ENCODE peak calls at places on chromosomes 11 and 22, in nine cellular contexts. Y is right cardiac atrium; Z is transverse colon; L is CD4-positive, alpha-beta T cell; C is adipocyte; X is fibroblast of lung; V is heart left ventricle; M is body of pancreas; G is left lung. B is an unnamed sample. For H3K9me3, the result is how much of the 10 kb centered on the place peaks cover.

GRCh38 chr11:6531267-6531752 is 34.2 kb downstream of the DNHD1 start:
- DNase-seq in G (no peak), Z (no peak), X (peak), C (peak), L (no peak), Y (no peak), V (no peak), M (no peak), B (no peak)

GRCh38 chr11:107882095-107882820 is 23.7 kb upstream of the SLC35F2 start:
- DNase-seq in M (no peak), V (no peak), G (no peak), Z (no peak), C (no peak), L (no peak), X (no peak), Y (no peak), B (no peak)

GRCh38 chr22:23233084-23233501 is 52.8 kb downstream of the BCR start:
- DNase-seq in G (no peak), X (peak), C (no peak), L (no peak), M (no peak), Y (peak), Z (no peak), V (peak), B (no peak)

GRCh38 chr11:77409046-77409445 is 64.8 kb downstream of the PAK1 start:
- DNase-seq in Y (no peak), Z (no peak), C (no peak), V (no peak), M (no peak), L (no peak), X (no peak), G (no peak), B (no peak)

GRCh38 chr11:90476442-90477007 is 253.7 kb upstream of the CHORDC1 start:
- DNase-seq in L (no peak), Y (peak), M (peak), Z (no peak), C (no peak), G (no peak), V (peak), X (peak), B (no peak)

GRCh38 chr11:75420224-75421034 is 12.6 kb downstream of the KLHL35 start:
- DNase-seq in Y (no peak), L (no peak), Z (peak), V (no peak), M (no peak), X (no peak), G (no peak), C (no peak), B (no peak)

GRCh38 chr11:2929511-2929879 is 275 bp upstream of the PHLDA2 start:
- DNase-seq in Z (peak), Y (peak), V (peak), M (peak), X (peak), C (peak), G (peak), L (no peak), B (peak)

GRCh38 chr11:8283510-8284272 is 20.0 kb upstream of the LMO1 start:
- DNase-seq in C (no peak), M (peak), Y (peak), L (no peak), G (no peak), Z (no peak), V (no peak), X (no peak), B (no peak)

GRCh38 chr11:83773950-83774880 is 488.0 kb upstream of the CCDC90B start:
- DNase-seq in Z (no peak), V (no peak), C (no peak), G (no peak), X (no peak), L (no peak), Y (no peak), M (no peak), B (no peak)

GRCh38 chr22:30453731-30454510 is 17.9 kb downstream of the SEC14L3 start:
- DNase-seq in G (peak), V (no peak), L (no peak), Y (no peak), X (peak), C (peak), M (no peak), Z (no peak), B (no peak)

GRCh38 chr11:103953797-103954495 is 82.5 kb upstream of the DDI1 start:
- DNase-seq in C (no peak), Y (no peak), M (no peak), X (no peak), Z (peak), G (no peak), L (no peak), V (no peak), B (no peak)

DNA sequence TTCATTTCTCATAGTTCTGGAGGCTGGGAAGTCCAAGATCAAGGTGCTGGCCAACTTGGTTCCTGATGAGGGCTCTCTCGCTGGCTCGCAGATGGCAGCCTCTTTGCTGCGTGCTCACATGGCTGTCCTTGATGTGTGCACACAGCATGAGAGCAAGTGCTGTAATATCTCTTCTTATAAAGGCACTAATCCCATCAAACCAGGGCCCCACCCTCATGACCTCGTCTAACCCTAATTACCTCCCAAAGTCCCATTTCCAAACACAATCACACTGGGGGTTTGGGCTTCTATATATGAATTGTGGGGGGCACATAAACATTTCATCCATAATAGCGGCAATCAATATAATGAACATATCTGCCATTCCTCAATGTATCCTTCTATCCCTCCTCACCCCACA is 1062.1 kb downstream of the BRD1 start:
- DNase-seq in V (no peak), M (no peak), C (no peak), X (no peak), G (no peak), L (no peak), Z (no peak), Y (peak), B (no peak)
- H3K9me3 ChIP-seq in V (under half), M (under half), C (under half), X (under half), G (under half), L (under half), Z (under half), Y (under half), B (under half)

GRCh38 chr22:49290286-49290685 is 537.4 kb downstream of the BRD1 start:
- DNase-seq in Z (no peak), V (no peak), C (no peak), L (no peak), M (no peak), G (peak), X (no peak), Y (no peak), B (no peak)
- H3K9me3 ChIP-seq in Z (under half), V (under half), C (under half), L (under half), M (under half), G (under half), X (under half), Y (under half), B (under half)

DNA sequence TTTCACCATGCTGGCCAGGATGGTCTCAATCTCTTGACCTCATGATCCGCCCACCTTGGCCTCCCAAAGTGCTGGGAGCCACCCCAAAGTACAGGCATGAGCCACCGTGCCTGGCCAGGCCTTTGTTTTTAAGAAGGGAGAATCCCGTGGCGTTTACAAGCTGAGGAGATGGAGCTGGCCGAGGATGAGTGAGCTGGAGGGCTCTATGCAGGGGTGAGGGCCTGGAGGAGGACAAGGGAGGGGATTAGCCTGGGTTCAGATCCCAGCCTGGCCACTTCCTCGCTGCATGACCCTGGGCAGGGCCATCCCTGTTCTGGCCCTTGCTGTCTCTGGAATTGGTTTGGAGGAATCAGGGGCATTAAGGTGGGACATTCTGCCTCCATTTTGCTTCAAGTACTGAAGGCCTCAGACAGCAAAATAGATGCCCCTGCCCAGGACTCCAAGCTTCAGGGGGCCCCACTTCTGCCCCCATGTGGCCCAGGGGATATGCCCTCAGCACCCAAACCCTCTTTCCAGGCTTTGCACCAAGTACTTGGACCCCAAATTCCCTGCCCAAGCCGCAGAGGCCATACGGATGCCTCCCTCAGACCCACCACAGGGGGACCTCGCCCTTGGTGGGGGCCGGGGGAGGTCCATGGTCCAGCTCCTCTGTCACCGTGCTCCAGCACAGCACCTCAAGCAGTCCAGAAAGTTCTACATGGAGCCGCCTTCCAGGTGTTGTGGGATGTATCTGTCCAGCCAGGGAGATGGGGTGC is 12.1 kb upstream of the LRP5 start:
- DNase-seq in L (no peak), C (no peak), V (no peak), M (no peak), G (no peak), Z (no peak), X (no peak), Y (no peak), B (no peak)
- H3K9me3 ChIP-seq in L (under half), C (under half), V (under half), M (under half), G (under half), Z (under half), X (under half), Y (under half), B (under half)

GRCh38 chr11:36115378-36115801 is 171.5 kb downstream of the LDLRAD3 start:
- DNase-seq in Z (no peak), G (no peak), X (no peak), L (no peak), M (no peak), C (no peak), Y (peak), V (no peak), B (no peak)

GRCh38 chr11:36119300-36119699 is 169.9 kb downstream of the COMMD9 start:
- DNase-seq in L (no peak), Y (no peak), X (no peak), V (no peak), M (no peak), C (no peak), Z (no peak), G (no peak), B (no peak)

GRCh38 chr11:36118084-36118483 is 171.1 kb downstream of the COMMD9 start:
- DNase-seq in X (no peak), Y (no peak), Z (no peak), V (no peak), G (no peak), L (no peak), C (no peak), M (no peak), B (no peak)

GRCh38 chr11:36114095-36114494 is 170.2 kb downstream of the LDLRAD3 start:
- DNase-seq in V (no peak), C (no peak), G (no peak), X (no peak), L (no peak), M (no peak), Y (no peak), Z (no peak), B (no peak)

GRCh38 chr11:36116161-36116560 is 172.3 kb downstream of the LDLRAD3 start:
- DNase-seq in C (no peak), Y (peak), M (no peak), X (no peak), G (no peak), V (no peak), L (no peak), Z (no peak), B (no peak)
- H3K9me3 ChIP-seq in C (under half), Y (under half), M (under half), X (under half), G (under half), V (under half), L (under half), Z (under half), B (under half)

GRCh38 chr22:47276219-47276843 is 513.9 kb downstream of the TBC1D22A start:
- DNase-seq in C (no peak), L (no peak), G (no peak), M (no peak), X (peak), V (peak), Z (no peak), Y (no peak), B (no peak)

GRCh38 chr22:47278655-47279054 is 516.2 kb downstream of the TBC1D22A start:
- DNase-seq in Y (peak), L (no peak), V (peak), C (no peak), X (no peak), G (no peak), M (no peak), Z (no peak), B (no peak)

GRCh38 chr22:47275479-47276218 is 513.2 kb downstream of the TBC1D22A start:
- DNase-seq in Y (peak), X (no peak), M (no peak), Z (no peak), C (peak), V (peak), G (no peak), L (no peak), B (no peak)

GRCh38 chr22:47277511-47277910 is 515.1 kb downstream of the TBC1D22A start:
- DNase-seq in C (no peak), Z (no peak), X (no peak), M (no peak), G (no peak), V (peak), Y (no peak), L (no peak), B (no peak)

GRCh38 chr22:47277001-47277400 is 514.6 kb downstream of the TBC1D22A start:
- DNase-seq in Y (no peak), X (no peak), M (no peak), G (no peak), Z (no peak), V (peak), C (no peak), L (no peak), B (no peak)
- H3K9me3 ChIP-seq in Y (under half), X (under half), M (under half), G (under half), Z (under half), V (under half), C (under half), L (under half), B (under half)